ENCODE peak calls at places on chromosomes 2 and 18, in four cellular contexts. C, I, G and U are unnamed samples.

GRCh38 chr18:28581503-28582169 is 404.7 kb upstream of the CDH2 start:
- DNase-seq in C (no peak), G (no peak), I (peak), U (no peak)

GRCh38 chr2:30084915-30085314 is 61.9 kb upstream of the YPEL5 start:
- DNase-seq in C (no peak), I (no peak), G (no peak), U (no peak)

GRCh38 chr2:43270930-43271615 is 44.7 kb upstream of the ZFP36L2 start:
- DNase-seq in I (no peak), C (no peak), G (no peak), U (no peak)

GRCh38 chr2:54589340-54590215 is 133.5 kb downstream of the SPTBN1 start:
- DNase-seq in G (peak), C (no peak), I (no peak), U (peak)

GRCh38 chr2:3628800-3629199 is 29.2 kb upstream of the ALLC start:
- DNase-seq in G (peak), C (no peak), I (no peak), U (no peak)

GRCh38 chr2:111689899-111690298 is 194.1 kb downstream of the ANAPC1 start:
- DNase-seq in G (no peak), I (no peak), C (no peak), U (no peak)

GRCh38 chr18:49628993-49629795 is 67.3 kb downstream of the LIPG start:
- DNase-seq in I (no peak), G (no peak), C (no peak), U (no peak)

GRCh38 chr2:178827739-178828487 is 20.7 kb upstream of the TTN start:
- DNase-seq in G (no peak), C (no peak), I (no peak), U (no peak)

GRCh38 chr2:217162533-217162932 is 302.7 kb upstream of the TNP1 start:
- DNase-seq in C (peak), I (no peak), G (peak), U (no peak)

GRCh38 chr2:54279385-54279784 is 23.4 kb upstream of the TSPYL6 start:
- DNase-seq in C (no peak), G (no peak), I (no peak), U (no peak)

GRCh38 chr2:196170681-196171247 is 614 bp downstream of the STK17B start:
- DNase-seq in C (no peak), G (peak), I (peak), U (peak)

GRCh38 chr18:76875390-76876330 is 53.3 kb downstream of the ZNF236 start:
- DNase-seq in G (peak), C (no peak), I (peak), U (peak)

GRCh38 chr18:32469190-32469611 is 1.5 kb downstream of the GAREM1 start:
- DNase-seq in I (peak), G (peak), C (no peak), U (peak)

GRCh38 chr2:236177967-236178909 is 10.1 kb upstream of the GBX2 start:
- DNase-seq in I (peak), C (no peak), G (peak), U (peak)

GRCh38 chr2:197212344-197213262 is 98.0 kb downstream of the ANKRD44 start:
- DNase-seq in G (no peak), I (no peak), C (no peak), U (no peak)

GRCh38 chr18:35041752-35042379 is 653 bp downstream of the MAPRE2 start:
- DNase-seq in I (peak), C (no peak), G (peak), U (no peak)

GRCh38 chr18:57141208-57142129 is 5.4 kb upstream of the BOD1L2 start:
- DNase-seq in G (peak), C (no peak), I (no peak), U (no peak)

GRCh38 chr2:154554046-154554445 is 144.4 kb upstream of the KCNJ3 start:
- DNase-seq in C (no peak), I (no peak), G (no peak), U (no peak)